ENCODE peak calls at places on chromosomes 5 and 9, in six cellular contexts. G, O, M, U, B and Q are unnamed samples.

GRCh38 chr9:76257224-76257794 is 136.9 kb downstream of the RFK start:
- DNase-seq in B (no peak), M (no peak), O (no peak), G (no peak), U (no peak), Q (no peak)

GRCh38 chr9:88753691-88754367 is 218.9 kb downstream of the NXNL2 start:
- DNase-seq in G (no peak), B (peak), M (peak), O (no peak), U (peak), Q (no peak)

GRCh38 chr5:119072496-119072895 is 1.6 kb downstream of the DMXL1 start:
- DNase-seq in M (no peak), G (no peak), U (no peak), B (no peak), O (no peak), Q (no peak)

GRCh38 chr5:174827521-174827920 is 103.1 kb downstream of the MSX2 start:
- DNase-seq in G (no peak), M (peak), U (peak), O (no peak), B (no peak), Q (peak)

GRCh38 chr5:145471831-145472616 is 363.1 kb downstream of the PRELID2 start:
- DNase-seq in O (no peak), U (no peak), G (no peak), M (peak), B (no peak), Q (no peak)

GRCh38 chr5:99607124-99607523 is 678.3 kb upstream of the CHD1 start:
- DNase-seq in G (no peak), B (no peak), O (no peak), M (no peak), U (no peak), Q (no peak)

GRCh38 chr9:112104401-112104800 is 70.7 kb downstream of the SUSD1 start:
- DNase-seq in B (no peak), G (no peak), O (no peak), M (no peak), U (no peak), Q (no peak)

GRCh38 chr5:41637869-41638268 is 127.5 kb upstream of the PLCXD3 start:
- DNase-seq in M (peak), B (no peak), G (no peak), U (peak), O (no peak), Q (no peak)

GRCh38 chr9:95481000-95481399 is 35.8 kb downstream of the PTCH1 start:
- DNase-seq in B (no peak), G (no peak), U (no peak), M (no peak), O (no peak), Q (no peak)

GRCh38 chr5:69502375-69503143 is 10.0 kb downstream of the OCLN start:
- DNase-seq in G (no peak), B (no peak), U (peak), M (peak), O (no peak), Q (peak)

GRCh38 chr5:71830626-71831539 is 111.8 kb downstream of the CARTPT start:
- DNase-seq in O (peak), G (peak), M (peak), U (peak), B (peak), Q (peak)

GRCh38 chr5:160899735-160900134 is 47.7 kb upstream of the ATP10B start:
- DNase-seq in M (no peak), B (no peak), O (no peak), U (no peak), G (no peak), Q (no peak)
- TF ChIP-seq CTCF in M (no peak), B (no peak), O (no peak), U (no peak), G (no peak), Q (no peak)

GRCh38 chr5:176630681-176631222 is 277 bp downstream of the EIF4E1B start:
- DNase-seq in B (no peak), M (no peak), U (no peak), O (no peak), G (no peak), Q (peak)
- H3K4me3 ChIP-seq in B (no peak), M (peak), U (peak), O (peak), G (peak), Q (peak)

DNA sequence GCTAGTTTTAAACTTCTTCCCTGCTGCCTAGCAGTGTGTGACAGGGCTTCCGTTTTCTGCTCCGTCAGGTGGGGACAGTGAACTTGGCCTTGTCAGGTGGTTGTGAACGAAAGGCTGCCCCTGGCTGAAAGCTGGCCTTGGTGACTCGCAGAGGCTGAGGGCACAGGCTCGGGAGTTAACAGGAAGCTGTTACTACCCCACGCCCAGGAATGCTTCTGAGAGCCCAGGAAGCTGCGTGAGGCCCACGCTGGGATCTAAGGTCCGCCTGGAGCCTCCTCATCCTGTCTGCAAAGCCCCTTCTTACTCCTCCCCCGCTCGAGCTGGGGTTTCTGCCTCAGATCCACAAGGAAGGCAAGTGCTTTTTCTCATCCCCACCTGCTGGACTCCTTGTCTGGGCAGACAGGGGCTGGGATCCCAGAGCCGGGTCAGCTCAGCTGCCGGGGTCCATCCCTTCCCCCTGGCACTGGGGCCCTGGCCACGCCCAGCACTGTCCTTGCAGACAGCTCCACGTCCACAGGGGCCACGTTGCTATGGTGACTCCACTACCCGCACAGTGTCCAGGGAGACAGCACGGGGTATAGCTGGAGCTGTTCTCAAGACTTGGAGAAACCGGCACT is 124.7 kb upstream of the TBC1D2 start:
- DNase-seq in G (no peak), B (peak), O (peak), U (peak), M (peak), Q (peak)
- TF ChIP-seq CTCF in G (no peak), B (no peak), O (no peak), U (no peak), M (no peak), Q (no peak)

DNA sequence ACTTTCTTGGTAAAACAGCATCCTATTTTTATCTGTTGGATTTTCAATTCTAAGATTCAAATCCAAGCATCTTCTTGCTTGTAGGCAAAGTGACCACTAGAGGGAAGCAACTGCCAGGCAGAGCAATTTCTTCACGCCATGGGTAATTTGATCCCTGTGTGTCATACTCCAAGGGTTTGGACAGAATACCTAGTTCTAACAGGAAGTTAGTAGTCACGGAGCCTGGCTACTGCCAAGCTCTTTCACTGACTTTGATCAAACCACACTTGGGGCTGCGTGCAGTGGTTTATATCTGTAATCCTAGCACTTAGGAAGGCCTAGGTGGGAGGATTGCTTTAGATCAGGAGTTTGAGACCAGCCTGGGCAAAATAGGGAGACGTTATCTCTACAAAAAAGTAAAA is 473.6 kb upstream of the TNC start:
- DNase-seq in O (peak), U (peak), G (peak), M (peak), B (no peak), Q (peak)
- H3K4me3 ChIP-seq in O (no peak), U (no peak), G (no peak), M (no peak), B (no peak), Q (no peak)

DNA sequence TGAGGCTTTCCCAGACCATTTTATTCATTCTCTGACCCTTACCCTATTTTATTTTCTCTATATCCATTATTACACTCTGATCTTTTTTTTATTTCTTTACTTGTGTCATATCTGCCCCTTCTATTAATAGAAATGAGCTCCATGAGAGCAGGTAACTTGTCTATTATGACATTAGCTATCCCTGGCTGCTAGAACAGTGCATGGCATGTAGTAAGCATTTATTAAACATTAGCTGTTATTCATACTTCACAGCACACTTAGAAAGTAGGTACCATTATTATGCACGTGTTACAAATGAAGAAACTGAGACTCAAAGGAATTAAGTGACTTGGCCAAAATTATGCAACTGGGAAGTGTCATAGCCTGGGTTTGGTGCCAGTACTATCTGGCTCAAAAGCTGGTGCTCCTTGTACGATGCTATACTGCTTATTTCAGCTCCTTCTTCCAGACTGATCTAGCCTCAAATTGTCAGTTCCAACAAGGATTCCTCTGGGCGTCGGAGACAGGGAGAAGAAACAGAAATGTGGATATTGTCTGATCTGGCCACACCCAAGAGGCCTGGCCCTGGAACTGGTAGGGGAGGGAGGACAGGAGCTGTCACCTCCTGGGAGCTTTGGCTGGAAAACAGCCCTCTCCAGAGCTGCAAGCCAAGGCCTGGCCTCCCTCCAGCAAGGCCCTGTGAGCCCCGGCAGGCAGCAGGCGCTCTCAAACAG is 10.8 kb upstream of the NIPAL4 start:
- DNase-seq in G (peak), O (peak), B (no peak), U (peak), M (no peak), Q (no peak)
- TF ChIP-seq CTCF in G (no peak), O (no peak), B (no peak), U (no peak), M (no peak), Q (no peak)

GRCh38 chr5:77211691-77212047 is 1.2 kb downstream of the PDE8B start:
- DNase-seq in B (no peak), O (no peak), G (no peak), U (no peak), M (no peak), Q (no peak)
- H3K4me3 ChIP-seq in B (peak), O (peak), G (peak), U (no peak), M (no peak), Q (no peak)